ENCODE peak calls at places on chromosomes 2 and 18, in five cellular contexts. L, O, R, Q and C are unnamed samples.

GRCh38 chr2:121350884-121351283 is 65.9 kb upstream of the TFCP2L1 start:
- DNase-seq in L (no peak), O (no peak), R (no peak), Q (no peak), C (no peak)

GRCh38 chr2:230225486-230225885 is at the start of gene SP140:
- DNase-seq in L (no peak), O (no peak), R (no peak), Q (peak; percentile 80), C (no peak)

GRCh38 chr18:50839996-50840395 is 20.2 kb upstream of the MRO start:
- DNase-seq in L (no peak), O (no peak), R (no peak), Q (no peak), C (no peak)

GRCh38 chr18:48492880-48493279 is 46.0 kb upstream of the CTIF start:
- DNase-seq in L (no peak), O (no peak), R (no peak), Q (no peak), C (no peak)

GRCh38 chr2:127526940-127527804 is 883 bp upstream of the IWS1 start:
- DNase-seq in L (no peak), O (no peak), R (peak; percentile 31), Q (no peak), C (no peak)

GRCh38 chr2:216066255-216066654 is 15.4 kb downstream of the PECR start:
- DNase-seq in L (peak; percentile 89), O (peak; percentile 87), R (no peak), Q (no peak), C (peak; percentile 77)

GRCh38 chr18:78867131-78867530 is 112.5 kb upstream of the SALL3 start:
- DNase-seq in L (no peak), O (no peak), R (no peak), Q (no peak), C (no peak)

GRCh38 chr2:200300650-200301314 is 5.7 kb upstream of the SPATS2L start:
- DNase-seq in L (peak; percentile 88), O (peak; percentile 82), R (peak; percentile 68), Q (no peak), C (peak; percentile 32)

GRCh38 chr2:118667964-118668363 is 179.5 kb downstream of the EN1 start:
- DNase-seq in L (peak; percentile 96), O (peak; percentile 96), R (no peak), Q (no peak), C (peak; percentile 95)

GRCh38 chr2:7878786-7879515 is 802.9 kb upstream of the ID2 start:
- DNase-seq in L (no peak), O (no peak), R (no peak), Q (no peak), C (no peak)

DNA sequence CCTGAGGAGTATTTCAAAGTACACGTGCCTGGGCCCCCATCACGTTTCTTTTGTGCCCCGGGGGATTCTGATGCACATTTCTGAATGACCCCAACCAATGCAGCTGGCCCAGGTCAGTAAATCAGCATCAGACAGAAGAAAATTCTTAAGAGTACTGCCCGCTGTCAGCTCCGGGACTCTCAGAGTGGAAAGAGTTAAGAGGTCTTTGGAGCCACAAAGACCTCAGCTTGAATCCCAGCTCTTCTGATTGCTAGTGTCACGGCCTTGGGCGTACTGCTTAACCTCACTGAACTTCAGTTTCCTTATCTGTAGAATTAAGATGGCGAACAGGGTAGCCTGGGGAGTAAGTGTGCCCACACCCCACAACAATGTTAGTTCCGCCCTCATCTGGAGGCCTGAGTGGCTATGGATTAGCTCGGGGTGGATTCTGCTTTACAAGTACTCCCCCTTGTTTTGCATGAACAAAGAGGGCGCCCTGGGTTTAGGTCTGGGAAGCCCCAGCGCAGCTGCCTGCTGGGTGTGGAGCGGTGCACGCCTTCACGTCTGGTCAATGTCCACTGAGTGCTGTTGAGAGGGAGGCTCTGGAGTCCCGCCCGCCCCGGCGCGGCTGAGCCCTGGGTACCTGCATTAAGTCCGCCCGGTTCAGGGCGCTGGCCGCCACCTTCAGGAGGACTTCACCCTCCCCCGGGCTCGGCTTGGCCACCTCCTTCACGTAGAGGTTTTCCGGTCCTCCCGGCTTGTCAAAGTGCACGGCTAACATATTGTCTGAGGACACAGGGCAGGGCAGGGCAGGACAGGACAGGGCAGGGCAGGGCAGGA is 858 bp downstream of the TP53I3 start:
- DNase-seq in L (peak; percentile 84), O (peak; percentile 76), R (peak; percentile 76), Q (peak; percentile 79), C (peak; percentile 83)
- H3K79me2 ChIP-seq in L (peaks cover 2% of the 10 kb centered on the region), O (peaks cover 11% of the 10 kb centered on the region), R (no peaks in the 10 kb centered on the region), Q (no peaks in the 10 kb centered on the region), C (peaks cover 12% of the 10 kb centered on the region)

GRCh38 chr2:213862407-213863076 is 548.3 kb upstream of the VWC2L start:
- DNase-seq in L (no peak), O (no peak), R (no peak), Q (no peak), C (no peak)

DNA sequence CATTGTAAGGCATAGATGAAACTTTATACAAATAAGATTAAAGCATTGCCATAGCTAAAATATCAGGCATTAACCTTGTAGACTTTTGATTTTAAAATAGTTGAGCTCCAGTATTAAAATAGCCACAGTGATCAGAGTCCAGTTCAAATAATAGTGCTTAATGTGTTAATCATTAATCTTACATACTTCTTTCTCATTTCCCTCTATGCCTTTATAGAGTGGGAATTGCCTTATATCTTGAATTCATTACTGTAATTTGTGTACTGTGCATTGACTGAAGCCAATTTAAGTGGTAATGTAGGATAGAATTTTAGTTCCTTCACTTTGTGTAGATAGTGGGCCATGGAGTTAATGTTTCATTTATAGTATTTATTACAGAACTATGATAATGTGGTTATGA is 549.2 kb upstream of the VWC2L start:
- DNase-seq in L (no peak), O (no peak), R (no peak), Q (no peak), C (no peak)
- H3K9ac ChIP-seq in L (no peak overlapping the region), O (no peak overlapping the region), R (no peak overlapping the region), Q (no peak overlapping the region), C (no peak overlapping the region)

DNA sequence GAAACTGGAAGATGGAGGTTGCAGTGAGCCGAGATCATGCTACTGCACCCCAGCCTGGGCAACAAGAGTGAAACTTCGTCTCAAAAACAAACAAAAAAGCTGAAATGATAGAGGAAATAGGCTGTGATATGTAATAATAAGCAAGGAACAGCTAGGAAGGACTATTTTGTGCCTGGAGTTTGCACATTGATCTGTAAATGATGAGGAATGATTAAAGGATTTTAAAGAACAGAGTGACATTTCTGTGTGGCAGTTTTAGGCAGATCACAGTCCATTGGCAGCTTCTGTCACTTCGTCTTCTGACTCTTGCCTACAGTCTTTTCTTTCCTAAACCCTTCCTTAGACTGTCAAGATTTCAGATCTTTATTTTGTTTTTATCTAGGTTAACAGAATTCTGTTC is 19.4 kb downstream of the EPB41L5 start:
- DNase-seq in L (no peak), O (no peak), R (no peak), Q (no peak), C (no peak)
- H3K79me2 ChIP-seq in L (no peaks in the 10 kb centered on the region), O (peaks cover under 1% of the 10 kb centered on the region), R (no peaks in the 10 kb centered on the region), Q (no peaks in the 10 kb centered on the region), C (no peaks in the 10 kb centered on the region)

GRCh38 chr2:42755161-42755900 is 8.6 kb downstream of the OXER1 start:
- DNase-seq in L (peak; percentile 6), O (no peak), R (no peak), Q (no peak), C (peak; percentile 80)
- H3K9ac ChIP-seq in L (no peak overlapping the region), O (no peak overlapping the region), R (no peak overlapping the region), Q (no peak overlapping the region), C (peak overlapping the region; percentile 62)

GRCh38 chr2:18061717-18062116 is 183.2 kb downstream of the KCNS3 start:
- DNase-seq in L (no peak), O (no peak), R (no peak), Q (no peak), C (no peak)
- H3K79me2 ChIP-seq in L (no peaks in the 10 kb centered on the region), O (no peaks in the 10 kb centered on the region), R (no peaks in the 10 kb centered on the region), Q (no peaks in the 10 kb centered on the region), C (no peaks in the 10 kb centered on the region)